ENCODE peak calls at places on chromosomes 16 and 17, in eight cellular contexts. One of them, this sample, is unnamed.
A peak's percentile ranks its signal among the peaks of the same experiment; 100 is the strongest.

GRCh38 chr17:49402706-49403105 is 12.0 kb downstream of the PHB1 start:
- DNase-seq in GM23248: no peak
- DNase-seq in A549: no peak
- DNase-seq in neuronal stem cell: no peak
- DNase-seq in fibroblast of lung: no peak
- DNase-seq in IMR-90: no peak
- DNase-seq in GM23338: no peak
- DNase-seq in OCI-LY7: no peak
- DNase-seq in this sample: no peak

GRCh38 chr16:89744813-89745212 is 23.5 kb downstream of the ZNF276 start:
- DNase-seq in GM23338: no peak
- DNase-seq in fibroblast of lung: no peak
- DNase-seq in GM23248: no peak
- DNase-seq in OCI-LY7: no peak
- DNase-seq in neuronal stem cell: no peak
- DNase-seq in IMR-90: no peak
- DNase-seq in A549: no peak
- DNase-seq in this sample: no peak

GRCh38 chr17:79461041-79461440 is 149.8 kb downstream of the RBFOX3 start:
- DNase-seq in IMR-90: peak; percentile 11
- DNase-seq in neuronal stem cell: no peak
- DNase-seq in OCI-LY7: no peak
- DNase-seq in fibroblast of lung: no peak
- DNase-seq in GM23338: no peak
- DNase-seq in A549: peak; percentile 58
- DNase-seq in GM23248: peak; percentile 52
- DNase-seq in this sample: no peak

GRCh38 chr17:48025904-48026502 is 11.6 kb downstream of the COPZ2 start:
- DNase-seq in GM23338: peak; percentile 26
- DNase-seq in IMR-90: no peak
- DNase-seq in neuronal stem cell: no peak
- DNase-seq in GM23248: peak; percentile 68
- DNase-seq in fibroblast of lung: no peak
- DNase-seq in OCI-LY7: no peak
- DNase-seq in A549: peak; percentile 43
- DNase-seq in this sample: no peak

GRCh38 chr17:65261152-65261551 is 124.0 kb downstream of the RGS9 start:
- DNase-seq in GM23248: no peak
- DNase-seq in fibroblast of lung: no peak
- DNase-seq in A549: no peak
- DNase-seq in OCI-LY7: no peak
- DNase-seq in GM23338: peak; percentile 62
- DNase-seq in IMR-90: no peak
- DNase-seq in neuronal stem cell: no peak
- DNase-seq in this sample: no peak

GRCh38 chr16:68786685-68787418 is 49.8 kb downstream of the CDH1 start:
- DNase-seq in fibroblast of lung: peak; percentile 41
- DNase-seq in IMR-90: peak; percentile 44
- DNase-seq in neuronal stem cell: no peak
- DNase-seq in A549: peak; percentile 25
- DNase-seq in OCI-LY7: no peak
- DNase-seq in GM23248: peak; percentile 30
- DNase-seq in GM23338: no peak
- DNase-seq in this sample: no peak

GRCh38 chr17:77830816-77831490 is 127.5 kb upstream of the TNRC6C start:
- DNase-seq in A549: no peak
- DNase-seq in OCI-LY7: no peak
- DNase-seq in IMR-90: no peak
- DNase-seq in neuronal stem cell: no peak
- DNase-seq in GM23338: no peak
- DNase-seq in fibroblast of lung: no peak
- DNase-seq in GM23248: no peak
- DNase-seq in this sample: no peak

GRCh38 chr16:27326738-27327585 is 13.2 kb downstream of the IL4R start:
- DNase-seq in IMR-90: peak; percentile 97
- DNase-seq in GM23338: peak; percentile 89
- DNase-seq in fibroblast of lung: peak; percentile 98
- DNase-seq in OCI-LY7: peak; percentile 38
- DNase-seq in A549: peak; percentile 81
- DNase-seq in neuronal stem cell: no peak
- DNase-seq in GM23248: peak; percentile 99
- DNase-seq in this sample: peak; percentile 40

GRCh38 chr17:78082988-78083387 is 45.6 kb downstream of the TMC6 start:
- DNase-seq in GM23248: no peak
- DNase-seq in A549: no peak
- DNase-seq in fibroblast of lung: no peak
- DNase-seq in OCI-LY7: no peak
- DNase-seq in GM23338: no peak
- DNase-seq in IMR-90: no peak
- DNase-seq in neuronal stem cell: no peak
- DNase-seq in this sample: no peak

GRCh38 chr17:34366051-34366450 is 3.0 kb upstream of the CCL1 start:
- DNase-seq in GM23338: no peak
- DNase-seq in IMR-90: no peak
- DNase-seq in A549: no peak
- DNase-seq in OCI-LY7: peak; percentile 41
- DNase-seq in neuronal stem cell: no peak
- DNase-seq in fibroblast of lung: no peak
- DNase-seq in GM23248: no peak
- DNase-seq in this sample: no peak

GRCh38 chr17:29111816-29112499 is 68.2 kb downstream of the MYO18A start:
- DNase-seq in OCI-LY7: peak; percentile 66
- DNase-seq in GM23338: peak; percentile 78
- DNase-seq in A549: peak; percentile 65
- DNase-seq in fibroblast of lung: peak; percentile 70
- DNase-seq in neuronal stem cell: peak; percentile 63
- DNase-seq in GM23248: peak; percentile 75
- DNase-seq in IMR-90: peak; percentile 55
- DNase-seq in this sample: peak; percentile 82

GRCh38 chr17:82316651-82317393 is 586 bp downstream of the CD7 start:
- DNase-seq in neuronal stem cell: no peak
- DNase-seq in GM23248: no peak
- DNase-seq in OCI-LY7: no peak
- DNase-seq in A549: no peak
- DNase-seq in fibroblast of lung: no peak
- DNase-seq in IMR-90: no peak
- DNase-seq in GM23338: no peak
- DNase-seq in this sample: no peak

GRCh38 chr16:67357561-67357960 is 30.9 kb downstream of the LRRC36 start:
- DNase-seq in GM23338: no peak
- DNase-seq in neuronal stem cell: no peak
- DNase-seq in OCI-LY7: no peak
- DNase-seq in fibroblast of lung: no peak
- DNase-seq in GM23248: no peak
- DNase-seq in A549: no peak
- DNase-seq in IMR-90: no peak
- DNase-seq in this sample: no peak

GRCh38 chr17:394718-395095 is 42.1 kb upstream of the RPH3AL start:
- DNase-seq in GM23248: no peak
- DNase-seq in IMR-90: no peak
- DNase-seq in neuronal stem cell: no peak
- DNase-seq in fibroblast of lung: no peak
- DNase-seq in A549: no peak
- DNase-seq in OCI-LY7: no peak
- DNase-seq in GM23338: no peak
- DNase-seq in this sample: no peak

GRCh38 chr17:43337684-43338428 is 60.9 kb upstream of the ARL4D start:
- DNase-seq in fibroblast of lung: no peak
- DNase-seq in GM23248: no peak
- DNase-seq in OCI-LY7: no peak
- DNase-seq in IMR-90: no peak
- DNase-seq in GM23338: no peak
- DNase-seq in neuronal stem cell: no peak
- DNase-seq in A549: no peak
- DNase-seq in this sample: no peak

GRCh38 chr17:43341705-43342600 is 56.8 kb upstream of the ARL4D start:
- DNase-seq in GM23338: no peak
- DNase-seq in fibroblast of lung: peak; percentile 70
- DNase-seq in OCI-LY7: no peak
- DNase-seq in IMR-90: peak; percentile 74
- DNase-seq in neuronal stem cell: no peak
- DNase-seq in A549: no peak
- DNase-seq in GM23248: peak; percentile 69
- DNase-seq in this sample: no peak

GRCh38 chr17:43338886-43339516 is 59.8 kb upstream of the ARL4D start:
- DNase-seq in GM23338: peak; percentile 76
- DNase-seq in neuronal stem cell: no peak
- DNase-seq in fibroblast of lung: peak; percentile 61
- DNase-seq in OCI-LY7: peak; percentile 67
- DNase-seq in A549: peak; percentile 83
- DNase-seq in GM23248: peak; percentile 68
- DNase-seq in IMR-90: no peak
- DNase-seq in this sample: no peak

GRCh38 chr17:43344700-43345099 is 54.1 kb upstream of the ARL4D start:
- DNase-seq in fibroblast of lung: no peak
- DNase-seq in GM23248: no peak
- DNase-seq in GM23338: no peak
- DNase-seq in neuronal stem cell: no peak
- DNase-seq in A549: no peak
- DNase-seq in IMR-90: no peak
- DNase-seq in OCI-LY7: no peak
- DNase-seq in this sample: no peak

GRCh38 chr17:43342601-43342905 is 56.2 kb upstream of the ARL4D start:
- DNase-seq in GM23248: peak; percentile 22
- DNase-seq in neuronal stem cell: no peak
- DNase-seq in IMR-90: no peak
- DNase-seq in OCI-LY7: no peak
- DNase-seq in fibroblast of lung: peak; percentile 52
- DNase-seq in GM23338: no peak
- DNase-seq in A549: no peak
- DNase-seq in this sample: no peak
- H3K4me2 ChIP-seq in GM23248: peak overlapping the region; percentile 15
- H3K4me2 ChIP-seq in neuronal stem cell: no peak overlapping the region
- H3K4me2 ChIP-seq in IMR-90: peak overlapping the region; percentile 45
- H3K4me2 ChIP-seq in OCI-LY7: no peak overlapping the region
- H3K4me2 ChIP-seq in fibroblast of lung: peak overlapping the region; percentile 75
- H3K4me2 ChIP-seq in GM23338: peak overlapping the region; percentile 11
- H3K4me2 ChIP-seq in A549: no peak overlapping the region
- H3K4me2 ChIP-seq in this sample: no peak overlapping the region

GRCh38 chr16:85734311-85735017 is 16.4 kb downstream of the C16orf74 start:
- DNase-seq in GM23248: no peak
- DNase-seq in neuronal stem cell: no peak
- DNase-seq in OCI-LY7: no peak
- DNase-seq in A549: no peak
- DNase-seq in GM23338: no peak
- DNase-seq in IMR-90: no peak
- DNase-seq in fibroblast of lung: no peak
- DNase-seq in this sample: no peak

GRCh38 chr16:85735946-85736345 is 14.9 kb downstream of the C16orf74 start:
- DNase-seq in neuronal stem cell: no peak
- DNase-seq in fibroblast of lung: no peak
- DNase-seq in GM23248: no peak
- DNase-seq in GM23338: no peak
- DNase-seq in IMR-90: no peak
- DNase-seq in A549: no peak
- DNase-seq in OCI-LY7: no peak
- DNase-seq in this sample: no peak

GRCh38 chr16:85738878-85739715 is 11.8 kb downstream of the C16orf74 start:
- DNase-seq in IMR-90: no peak
- DNase-seq in fibroblast of lung: no peak
- DNase-seq in neuronal stem cell: no peak
- DNase-seq in OCI-LY7: no peak
- DNase-seq in A549: no peak
- DNase-seq in GM23248: no peak
- DNase-seq in GM23338: no peak
- DNase-seq in this sample: peak; percentile 51

GRCh38 chr16:85735225-85735722 is 15.6 kb downstream of the C16orf74 start:
- DNase-seq in GM23248: no peak
- DNase-seq in fibroblast of lung: no peak
- DNase-seq in IMR-90: no peak
- DNase-seq in GM23338: no peak
- DNase-seq in A549: no peak
- DNase-seq in OCI-LY7: peak; percentile 88
- DNase-seq in neuronal stem cell: no peak
- DNase-seq in this sample: no peak

GRCh38 chr16:85736924-85737323 is 14.0 kb downstream of the C16orf74 start:
- DNase-seq in GM23248: no peak
- DNase-seq in IMR-90: no peak
- DNase-seq in A549: no peak
- DNase-seq in OCI-LY7: no peak
- DNase-seq in neuronal stem cell: no peak
- DNase-seq in fibroblast of lung: no peak
- DNase-seq in GM23338: no peak
- DNase-seq in this sample: no peak
- H3K4me2 ChIP-seq in GM23248: no peak overlapping the region
- H3K4me2 ChIP-seq in IMR-90: no peak overlapping the region
- H3K4me2 ChIP-seq in A549: no peak overlapping the region
- H3K4me2 ChIP-seq in OCI-LY7: no peak overlapping the region
- H3K4me2 ChIP-seq in neuronal stem cell: no peak overlapping the region
- H3K4me2 ChIP-seq in fibroblast of lung: no peak overlapping the region
- H3K4me2 ChIP-seq in GM23338: no peak overlapping the region
- H3K4me2 ChIP-seq in this sample: no peak overlapping the region

DNA sequence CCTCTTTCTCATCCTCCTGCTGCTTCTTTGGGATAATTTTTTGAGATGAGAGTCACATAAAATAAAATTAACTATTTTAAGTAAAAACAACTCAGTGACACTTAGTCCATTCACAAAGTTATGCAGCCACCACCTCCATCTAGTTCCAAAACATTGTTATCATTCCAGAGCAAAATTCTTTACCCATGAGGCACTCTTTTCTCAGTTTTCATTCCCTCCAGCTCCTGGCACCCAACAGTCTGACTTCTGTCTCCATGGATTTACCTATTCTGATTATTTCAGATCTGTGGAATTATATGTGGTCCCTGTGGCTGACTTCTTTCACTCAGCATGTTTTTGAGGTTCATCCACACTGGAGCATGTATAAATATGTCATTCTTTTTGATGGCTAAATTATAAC is 239.9 kb upstream of the DYNLRB2 start:
- DNase-seq in A549: no peak
- DNase-seq in GM23338: no peak
- DNase-seq in neuronal stem cell: no peak
- DNase-seq in GM23248: peak; percentile 70
- DNase-seq in OCI-LY7: no peak
- DNase-seq in IMR-90: peak; percentile 59
- DNase-seq in fibroblast of lung: peak; percentile 2
- DNase-seq in this sample: no peak
- H3K4me2 ChIP-seq in A549: peak overlapping the region; percentile 30
- H3K4me2 ChIP-seq in GM23338: no peak overlapping the region
- H3K4me2 ChIP-seq in neuronal stem cell: no peak overlapping the region
- H3K4me2 ChIP-seq in GM23248: peak overlapping the region; percentile 43
- H3K4me2 ChIP-seq in OCI-LY7: no peak overlapping the region
- H3K4me2 ChIP-seq in IMR-90: no peak overlapping the region
- H3K4me2 ChIP-seq in fibroblast of lung: no peak overlapping the region
- H3K4me2 ChIP-seq in this sample: no peak overlapping the region

DNA sequence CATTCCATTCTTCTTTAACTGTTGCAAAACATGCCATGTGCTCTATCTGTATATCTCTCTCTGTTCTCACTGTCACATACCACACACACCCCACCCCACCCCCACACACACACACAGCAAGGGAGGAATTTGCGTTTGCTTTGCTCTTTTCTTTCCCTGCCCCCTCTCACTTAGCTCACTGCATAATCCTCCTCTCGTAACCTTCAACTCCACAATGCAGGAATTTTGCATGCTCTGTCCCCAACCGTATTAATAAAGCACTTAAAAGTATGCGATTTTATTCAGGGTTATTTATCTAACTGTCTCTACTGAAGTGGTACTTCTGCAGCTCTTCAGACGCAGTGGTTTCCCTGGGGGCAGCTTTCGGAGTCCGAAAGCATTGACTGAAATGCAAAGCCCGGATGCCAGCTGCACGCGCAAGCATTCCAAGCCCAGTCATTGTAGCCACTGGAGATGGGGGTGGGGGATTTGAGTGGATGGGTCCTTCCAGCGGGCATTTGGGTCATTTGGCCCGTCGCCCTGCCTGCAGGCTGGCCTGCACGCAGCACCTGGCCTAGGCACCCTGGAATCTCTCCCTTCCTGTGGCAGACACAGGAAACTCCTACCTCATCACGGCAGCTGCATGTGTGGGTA is 105.3 kb upstream of the RBFOX1 start:
- DNase-seq in neuronal stem cell: peak; percentile 14
- DNase-seq in fibroblast of lung: no peak
- DNase-seq in GM23248: no peak
- DNase-seq in GM23338: peak; percentile 25
- DNase-seq in A549: no peak
- DNase-seq in OCI-LY7: no peak
- DNase-seq in IMR-90: no peak
- DNase-seq in this sample: no peak
- H3K4me2 ChIP-seq in neuronal stem cell: peak overlapping the region; percentile 35
- H3K4me2 ChIP-seq in fibroblast of lung: no peak overlapping the region
- H3K4me2 ChIP-seq in GM23248: no peak overlapping the region
- H3K4me2 ChIP-seq in GM23338: peak overlapping the region; percentile 51
- H3K4me2 ChIP-seq in A549: no peak overlapping the region
- H3K4me2 ChIP-seq in OCI-LY7: no peak overlapping the region
- H3K4me2 ChIP-seq in IMR-90: no peak overlapping the region
- H3K4me2 ChIP-seq in this sample: no peak overlapping the region